ENCODE peak calls at places on chromosomes 11 and 22, in four cellular contexts. C is K562, S is A549, N is GM12878. V is an unnamed sample.

GRCh38 chr11:114668109-114668508 is 10.2 kb upstream of the NXPE2 start:
- DNase-seq in C (no peak), S (no peak), N (no peak), V (no peak)

GRCh38 chr11:94539420-94539819 is 4.3 kb upstream of the FUT4 start:
- DNase-seq in C (no peak), S (no peak), N (no peak), V (no peak)

GRCh38 chr11:77074626-77075221 is 8.0 kb downstream of the CAPN5 start:
- DNase-seq in C (no peak), S (no peak), N (no peak), V (no peak)

GRCh38 chr11:134124660-134125451 is 56.0 kb downstream of the JAM3 start:
- DNase-seq in C (peak), S (no peak), N (no peak), V (no peak)

GRCh38 chr22:43972931-43973330 is 17.7 kb downstream of the SAMM50 start:
- DNase-seq in C (no peak), S (no peak), N (no peak), V (no peak)

GRCh38 chr11:46001427-46002049 is 79.1 kb downstream of the LARGE2 start:
- DNase-seq in C (no peak), S (no peak), N (no peak), V (no peak)

GRCh38 chr11:66316849-66317251 is at the start of gene CD248:
- DNase-seq in C (no peak), S (no peak), N (no peak), V (no peak)

GRCh38 chr22:39309881-39310714 is 9.3 kb downstream of the RPL3 start:
- DNase-seq in C (no peak), S (no peak), N (no peak), V (no peak)

GRCh38 chr11:67082071-67082791 is 25.6 kb downstream of the RHOD start:
- DNase-seq in C (peak), S (no peak), N (no peak), V (no peak)

GRCh38 chr22:24810043-24810749 is 4.2 kb downstream of the SGSM1 start:
- DNase-seq in C (no peak), S (no peak), N (no peak), V (no peak)

GRCh38 chr11:57324154-57324885 is 432 bp downstream of the TNKS1BP1 start:
- DNase-seq in C (peak), S (peak), N (no peak), V (no peak)

GRCh38 chr11:121293276-121293569 is 652 bp downstream of the SC5D start:
- DNase-seq in C (no peak), S (no peak), N (no peak), V (peak)
- TF ChIP-seq POLR2AphosphoS2 in C (no peak), S (no peak), N (no peak), V (no peak)

GRCh38 chr22:19877626-19878339 is 23.1 kb upstream of the GNB1L start:
- DNase-seq in C (no peak), S (no peak), N (no peak), V (no peak)
- TF ChIP-seq POLR2AphosphoS2 in C (peak), S (no peak), N (no peak), V (no peak)

GRCh38 chr11:108498046-108498815 is at the start of gene POGLUT3:
- DNase-seq in C (peak), S (peak), N (no peak), V (peak)
- TF ChIP-seq POLR2AphosphoS2 in C (no peak), S (no peak), N (no peak), V (no peak)

GRCh38 chr11:12248330-12248729 is 129.0 kb upstream of the PARVA start:
- DNase-seq in C (no peak), S (no peak), N (no peak), V (peak)
- TF ChIP-seq POLR2AphosphoS2 in C (no peak), S (no peak), N (no peak), V (no peak)